ENCODE peak calls at places on chromosomes 12 and 14, in six cellular contexts. N is A549, U is H1, R is HepG2, S is HCT116, V is endothelial cell of umbilical vein. Q is an unnamed sample.

GRCh38 chr12:54667945-54668344 is 19.8 kb upstream of the DCD start:
- DNase-seq in S (no peak), U (no peak), V (no peak), R (no peak), N (no peak), Q (no peak)

GRCh38 chr14:89365071-89365801 is 51.8 kb downstream of the FOXN3 start:
- DNase-seq in N (no peak), U (no peak), R (no peak), V (no peak), S (no peak), Q (peak)

GRCh38 chr14:66231823-66232222 is 254.3 kb upstream of the CCDC196 start:
- DNase-seq in V (no peak), S (no peak), R (no peak), N (no peak), U (no peak), Q (no peak)

GRCh38 chr14:64702493-64703392 is 1.5 kb upstream of the PLEKHG3 start:
- DNase-seq in N (no peak), R (no peak), V (no peak), U (no peak), S (no peak), Q (no peak)

GRCh38 chr12:94123127-94123526 is 25.2 kb upstream of the PLXNC1 start:
- DNase-seq in V (no peak), N (no peak), R (no peak), U (no peak), S (no peak), Q (peak)

GRCh38 chr12:81520064-81520945 is 238.8 kb downstream of the PPFIA2 start:
- DNase-seq in S (no peak), R (peak), V (no peak), N (no peak), U (no peak), Q (peak)

GRCh38 chr12:107523760-107524558 is 161.6 kb upstream of the PWP1 start:
- DNase-seq in V (no peak), S (no peak), R (peak), N (no peak), U (no peak), Q (no peak)

GRCh38 chr12:132258543-132258942 is 70.8 kb downstream of the GALNT9 start:
- DNase-seq in R (no peak), U (no peak), S (no peak), N (no peak), V (no peak), Q (no peak)

GRCh38 chr12:123976227-123976826 is 3.3 kb downstream of the ZNF664 start:
- DNase-seq in R (no peak), U (no peak), V (no peak), N (no peak), S (no peak), Q (no peak)

GRCh38 chr14:71460091-71460490 is 472.1 kb upstream of the RGS6 start:
- DNase-seq in U (no peak), V (no peak), N (no peak), R (no peak), S (no peak), Q (no peak)

GRCh38 chr12:119649202-119649808 is 18.6 kb upstream of the PRKAB1 start:
- DNase-seq in S (no peak), V (no peak), U (no peak), N (peak), R (no peak), Q (peak)
- TF ChIP-seq MAX in S (no peak), V (no peak), U (no peak), N (no peak), R (no peak), Q (no peak)

GRCh38 chr12:112328411-112329124 is 53.7 kb downstream of the HECTD4 start:
- DNase-seq in R (no peak), N (no peak), V (no peak), U (no peak), S (no peak), Q (no peak)

GRCh38 chr12:112327209-112327930 is 54.9 kb downstream of the HECTD4 start:
- DNase-seq in S (no peak), R (no peak), V (no peak), N (no peak), U (no peak), Q (no peak)

GRCh38 chr12:112333030-112333429 is 49.2 kb downstream of the HECTD4 start:
- DNase-seq in R (no peak), U (no peak), S (no peak), N (no peak), V (no peak), Q (no peak)

GRCh38 chr12:112331891-112332290 is 50.3 kb downstream of the HECTD4 start:
- DNase-seq in V (no peak), N (no peak), R (no peak), U (no peak), S (no peak), Q (peak)
- TF ChIP-seq CTCF in V (no peak), N (no peak), R (no peak), U (no peak), S (no peak), Q (no peak)

DNA sequence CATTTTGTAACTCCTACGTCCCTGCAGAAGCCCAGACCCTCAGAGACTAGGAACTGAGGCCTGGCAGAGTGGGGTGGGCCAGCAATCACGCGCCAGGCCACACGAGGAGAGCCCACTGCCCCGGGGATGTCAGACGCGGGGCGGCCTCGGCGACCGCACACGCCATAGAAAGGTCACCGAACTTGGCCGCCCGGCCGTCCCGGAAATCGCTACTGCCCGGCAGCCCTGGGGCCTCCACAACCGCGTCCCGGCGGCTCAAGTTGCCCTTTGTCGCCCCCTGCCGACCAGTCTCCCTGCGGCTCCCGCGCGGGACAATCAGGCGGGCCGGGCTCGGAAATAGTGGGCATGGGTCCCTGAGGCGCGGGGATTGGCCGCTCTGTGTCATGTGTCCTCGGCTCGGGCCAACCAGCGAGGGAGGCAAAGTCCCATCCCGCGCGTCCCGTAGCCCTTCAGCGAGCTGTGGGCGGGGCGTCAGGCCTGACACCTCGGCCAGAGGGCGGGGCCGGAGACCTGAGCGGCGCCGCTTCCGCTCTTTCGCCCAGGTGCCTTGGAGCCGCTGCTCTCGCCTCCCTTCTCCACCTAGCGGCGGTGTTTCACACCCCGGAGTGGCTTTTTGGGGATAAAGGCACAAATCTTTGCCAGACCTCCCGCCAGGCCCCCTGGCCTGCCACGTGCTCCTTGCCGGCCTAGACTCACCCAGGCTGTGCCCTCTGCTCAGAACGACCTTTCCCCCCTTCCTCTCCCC is 33.4 kb upstream of the DEGS2 start:
- DNase-seq in S (peak), N (peak), R (peak), U (peak), V (peak), Q (peak)
- H3K4me3 ChIP-seq in S (peak), N (peak), R (peak), U (peak), V (no peak), Q (peak)

DNA sequence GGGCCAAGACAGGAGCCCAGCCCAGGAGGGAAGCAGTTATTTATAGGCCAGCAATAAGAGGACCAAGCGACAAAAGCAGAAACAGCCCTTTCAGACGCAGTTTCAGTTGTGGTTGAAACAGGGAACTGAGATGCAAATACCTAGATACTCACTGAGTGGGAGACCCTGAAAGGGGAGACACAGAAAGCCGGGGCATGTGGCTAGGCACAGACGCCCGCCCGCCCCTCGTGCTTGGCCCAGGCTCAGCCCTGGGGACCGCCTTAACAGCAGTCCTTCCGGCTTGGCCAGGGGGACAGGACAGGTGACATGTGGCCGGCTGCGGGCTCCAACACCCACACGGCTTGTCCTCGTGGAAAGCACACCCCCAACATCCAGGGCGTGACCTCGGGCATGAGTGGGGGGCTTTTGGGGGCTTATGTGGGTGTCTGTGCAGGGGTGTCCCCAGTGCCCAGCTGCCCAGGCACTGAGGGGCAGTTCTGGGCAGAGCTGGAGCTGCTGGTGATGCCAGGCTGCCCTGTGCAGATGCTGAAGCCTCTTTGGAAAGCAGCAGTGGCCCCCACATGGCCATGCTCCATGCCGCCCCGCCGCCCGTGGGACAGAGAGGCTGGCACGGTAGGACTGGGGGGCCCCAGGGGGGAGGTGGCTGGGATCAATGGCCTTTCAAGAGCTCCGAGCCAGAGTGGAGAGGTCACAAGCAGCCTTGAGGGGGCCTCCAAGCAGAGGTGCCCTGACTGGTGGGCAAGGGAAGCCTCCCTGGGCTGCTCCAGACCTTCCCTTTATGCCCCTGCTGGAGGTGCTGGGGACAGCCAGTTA is 2.1 kb downstream of the PLD4 start:
- DNase-seq in V (no peak), R (no peak), S (no peak), N (no peak), U (no peak), Q (peak)
- TF ChIP-seq MAX in V (no peak), R (no peak), S (no peak), N (no peak), U (no peak), Q (no peak)

GRCh38 chr14:41824441-41824840 is 217.8 kb downstream of the LRFN5 start:
- DNase-seq in R (no peak), N (no peak), U (no peak), V (no peak), S (no peak), Q (no peak)
- TF ChIP-seq CTCF in R (no peak), N (no peak), U (no peak), V (no peak), S (no peak), Q (peak)

DNA sequence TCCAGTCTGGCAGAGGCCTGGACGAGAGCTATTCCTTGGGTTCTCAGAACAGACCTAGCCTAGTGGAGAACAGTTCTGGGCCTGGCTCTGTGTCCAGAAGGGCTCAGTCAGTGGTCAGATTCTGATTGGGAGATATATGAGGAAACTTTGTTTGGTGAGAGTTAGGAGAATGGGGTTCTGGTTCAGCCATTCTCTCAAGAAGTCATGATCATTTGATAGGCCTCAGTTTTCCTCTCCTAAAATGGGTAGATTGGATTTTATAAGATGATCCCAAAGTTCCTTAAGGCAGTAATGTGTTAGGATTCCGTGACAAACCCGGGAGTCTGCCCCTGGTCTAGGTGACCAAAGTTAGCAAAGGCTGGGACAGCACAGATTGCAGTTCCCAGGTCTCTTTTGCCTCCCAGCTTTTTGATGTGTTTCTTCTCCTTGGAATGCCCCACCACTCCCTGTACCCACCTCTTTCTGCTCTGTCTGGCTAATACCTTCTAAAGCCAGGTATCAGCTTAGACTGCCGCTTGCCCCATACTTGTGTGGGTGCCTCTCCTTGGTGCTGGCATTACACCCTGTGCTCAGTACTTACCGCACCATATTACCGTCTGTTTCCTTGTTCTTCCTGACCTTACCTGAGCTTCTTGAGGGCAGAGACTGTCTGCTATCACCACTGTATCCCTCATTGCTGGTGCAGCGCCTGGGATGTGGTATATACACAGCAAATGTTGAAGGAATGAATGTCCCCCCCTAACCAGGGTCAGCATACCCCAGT is 25.5 kb downstream of the SUSD6 start:
- DNase-seq in V (no peak), R (no peak), N (no peak), S (no peak), U (no peak), Q (no peak)
- H3K4me3 ChIP-seq in V (no peak), R (no peak), N (no peak), S (no peak), U (no peak), Q (no peak)

DNA sequence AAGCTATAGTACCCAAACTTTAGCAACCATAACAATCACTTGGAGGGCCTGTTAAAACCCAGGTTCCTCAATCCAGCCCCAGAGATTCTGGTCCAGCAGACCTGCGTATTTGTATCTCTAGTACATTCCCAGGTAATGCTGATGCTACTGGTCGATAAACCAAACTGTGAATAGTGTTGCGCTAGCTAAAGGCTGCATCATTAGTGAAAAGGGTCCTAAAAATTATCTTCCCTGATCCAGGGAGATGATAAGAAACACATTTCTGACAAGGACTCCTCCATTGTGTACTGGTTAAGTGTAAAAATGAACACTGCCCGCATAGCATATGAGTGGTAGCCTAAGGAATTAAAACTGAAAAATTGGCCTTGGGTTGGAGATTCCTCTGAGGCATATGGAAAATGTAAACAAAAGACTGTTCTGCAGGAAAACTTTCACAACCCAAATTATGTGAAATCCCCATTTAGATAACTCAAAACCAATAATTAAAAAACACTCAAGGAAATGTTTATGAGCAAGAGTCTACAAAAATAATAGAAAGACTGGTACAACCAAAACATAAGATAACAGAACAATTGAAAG is 322.7 kb downstream of the CEP128 start:
- DNase-seq in R (no peak), S (no peak), U (no peak), N (no peak), V (no peak), Q (no peak)
- TF ChIP-seq MAX in R (no peak), S (no peak), U (no peak), N (no peak), V (no peak), Q (no peak)

DNA sequence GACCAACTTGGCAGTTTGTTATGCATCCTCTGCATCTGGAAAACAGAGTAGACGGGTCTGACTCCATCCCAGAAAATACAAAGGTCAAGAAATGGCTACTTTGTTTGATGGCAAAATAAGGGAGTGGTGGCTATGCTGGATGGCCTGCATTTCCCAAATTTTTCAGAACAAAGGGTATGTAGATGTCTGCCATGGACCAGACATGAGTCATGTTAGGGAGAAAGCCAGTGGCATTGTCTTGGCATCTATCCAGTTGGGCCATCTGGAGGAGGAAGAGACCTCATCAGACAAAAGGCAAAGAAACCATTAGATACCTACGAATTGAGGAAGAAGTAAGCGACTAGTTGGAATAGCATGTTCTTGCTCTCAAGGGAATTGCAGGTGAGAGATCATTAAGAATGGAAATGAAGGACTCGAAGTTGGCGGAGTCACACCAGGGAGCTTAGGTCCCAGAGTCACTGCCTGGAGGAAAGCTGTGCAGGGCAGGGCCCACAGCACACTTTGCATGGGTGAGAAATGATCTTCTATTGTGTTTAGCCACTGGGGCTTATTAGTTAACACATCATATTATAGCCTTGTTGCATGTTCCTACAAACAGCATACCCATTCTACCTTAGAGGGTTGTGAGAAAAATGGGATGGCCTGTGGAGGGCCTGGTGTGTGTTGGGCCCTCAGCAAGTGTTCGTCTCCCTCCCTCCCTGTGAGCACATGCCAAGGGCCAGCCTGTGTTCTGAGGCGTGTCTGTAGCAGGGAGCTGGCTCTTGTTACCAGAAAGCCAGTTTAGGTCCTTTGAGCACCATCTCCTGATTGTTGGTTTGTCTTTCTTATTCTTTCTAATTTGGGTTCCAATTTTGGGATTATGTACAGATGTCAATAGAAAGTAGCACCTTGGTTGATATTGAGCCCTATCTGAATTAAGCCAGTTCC is 119.4 kb downstream of the KTN1 start:
- DNase-seq in R (peak), S (no peak), V (peak), U (peak), N (peak), Q (no peak)
- TF ChIP-seq CTCF in R (no peak), S (no peak), V (no peak), U (no peak), N (no peak), Q (no peak)

GRCh38 chr12:121958521-121959240 is 40.3 kb downstream of the CFAP251 start:
- DNase-seq in R (no peak), S (no peak), U (no peak), V (no peak), N (no peak), Q (no peak)

GRCh38 chr12:121953695-121954094 is 35.3 kb downstream of the CFAP251 start:
- DNase-seq in S (no peak), N (no peak), R (peak), U (no peak), V (no peak), Q (no peak)

GRCh38 chr12:121957831-121958515 is 39.6 kb downstream of the CFAP251 start:
- DNase-seq in R (no peak), N (no peak), V (no peak), S (no peak), U (no peak), Q (no peak)

GRCh38 chr12:121955258-121956040 is 37.1 kb downstream of the CFAP251 start:
- DNase-seq in U (no peak), V (peak), R (no peak), N (no peak), S (peak), Q (peak)

GRCh38 chr12:121956041-121956341 is 37.6 kb downstream of the CFAP251 start:
- DNase-seq in R (no peak), N (no peak), V (no peak), U (no peak), S (no peak), Q (no peak)
- H3K4me3 ChIP-seq in R (no peak), N (no peak), V (no peak), U (no peak), S (no peak), Q (no peak)

Q was measured in NB4.